ENCODE peak calls at places on chromosomes 11 and 22, in nine cellular contexts. One of them, this sample, is unnamed.

GRCh38 chr11:102957953-102958352 is 2.4 kb upstream of the MMP13 start:
- DNase-seq in stimulated activated CD8-positive, alpha-beta memory T cell treated with anti-CD3 and anti-CD28 coated beads, Interleukin-2, amount 100 ng/mL, for 1 hour: no peak
- DNase-seq in stimulated activated CD4-positive, alpha-beta T cell treated with anti-CD3 and anti-CD28 coated beads, Interleukin-1b, Interleukin-23, amount 100 ng/mL, for 1 hour: no peak
- DNase-seq in AG08395: no peak
- DNase-seq in fibroblast of lung: peak
- DNase-seq in activated CD8-positive, alpha-beta memory T cell treated with anti-CD3 and anti-CD28 coated beads for 4 hours: no peak
- DNase-seq in Right ventricle myocardium superior: no peak
- DNase-seq in AG08396: no peak
- DNase-seq in body of pancreas: no peak
- DNase-seq in this sample: no peak

GRCh38 chr11:118910309-118911112 is 15.2 kb downstream of the BCL9L start:
- DNase-seq in Right ventricle myocardium superior: peak
- DNase-seq in body of pancreas: peak
- DNase-seq in activated CD8-positive, alpha-beta memory T cell treated with anti-CD3 and anti-CD28 coated beads for 4 hours: no peak
- DNase-seq in AG08395: peak
- DNase-seq in stimulated activated CD4-positive, alpha-beta T cell treated with anti-CD3 and anti-CD28 coated beads, Interleukin-1b, Interleukin-23, amount 100 ng/mL, for 1 hour: no peak
- DNase-seq in stimulated activated CD8-positive, alpha-beta memory T cell treated with anti-CD3 and anti-CD28 coated beads, Interleukin-2, amount 100 ng/mL, for 1 hour: no peak
- DNase-seq in fibroblast of lung: peak
- DNase-seq in AG08396: peak
- DNase-seq in this sample: no peak

GRCh38 chr11:10076458-10077141 is 217.4 kb downstream of the SBF2 start:
- DNase-seq in body of pancreas: peak
- DNase-seq in AG08395: peak
- DNase-seq in Right ventricle myocardium superior: peak
- DNase-seq in stimulated activated CD8-positive, alpha-beta memory T cell treated with anti-CD3 and anti-CD28 coated beads, Interleukin-2, amount 100 ng/mL, for 1 hour: no peak
- DNase-seq in fibroblast of lung: peak
- DNase-seq in activated CD8-positive, alpha-beta memory T cell treated with anti-CD3 and anti-CD28 coated beads for 4 hours: no peak
- DNase-seq in AG08396: peak
- DNase-seq in stimulated activated CD4-positive, alpha-beta T cell treated with anti-CD3 and anti-CD28 coated beads, Interleukin-1b, Interleukin-23, amount 100 ng/mL, for 1 hour: peak
- DNase-seq in this sample: no peak

GRCh38 chr22:38228873-38229740 is 27.3 kb downstream of the MAFF start:
- DNase-seq in body of pancreas: peak
- DNase-seq in fibroblast of lung: peak
- DNase-seq in stimulated activated CD4-positive, alpha-beta T cell treated with anti-CD3 and anti-CD28 coated beads, Interleukin-1b, Interleukin-23, amount 100 ng/mL, for 1 hour: no peak
- DNase-seq in activated CD8-positive, alpha-beta memory T cell treated with anti-CD3 and anti-CD28 coated beads for 4 hours: no peak
- DNase-seq in AG08396: peak
- DNase-seq in AG08395: peak
- DNase-seq in stimulated activated CD8-positive, alpha-beta memory T cell treated with anti-CD3 and anti-CD28 coated beads, Interleukin-2, amount 100 ng/mL, for 1 hour: no peak
- DNase-seq in Right ventricle myocardium superior: peak
- DNase-seq in this sample: no peak

GRCh38 chr11:3197878-3198528 is 20.6 kb downstream of the MRGPRG start:
- DNase-seq in stimulated activated CD8-positive, alpha-beta memory T cell treated with anti-CD3 and anti-CD28 coated beads, Interleukin-2, amount 100 ng/mL, for 1 hour: no peak
- DNase-seq in body of pancreas: no peak
- DNase-seq in fibroblast of lung: no peak
- DNase-seq in activated CD8-positive, alpha-beta memory T cell treated with anti-CD3 and anti-CD28 coated beads for 4 hours: no peak
- DNase-seq in stimulated activated CD4-positive, alpha-beta T cell treated with anti-CD3 and anti-CD28 coated beads, Interleukin-1b, Interleukin-23, amount 100 ng/mL, for 1 hour: no peak
- DNase-seq in Right ventricle myocardium superior: peak
- DNase-seq in AG08395: no peak
- DNase-seq in AG08396: no peak
- DNase-seq in this sample: no peak

GRCh38 chr22:28345304-28345703 is 334.3 kb downstream of the TTC28 start:
- DNase-seq in stimulated activated CD4-positive, alpha-beta T cell treated with anti-CD3 and anti-CD28 coated beads, Interleukin-1b, Interleukin-23, amount 100 ng/mL, for 1 hour: no peak
- DNase-seq in AG08396: no peak
- DNase-seq in body of pancreas: no peak
- DNase-seq in fibroblast of lung: peak
- DNase-seq in activated CD8-positive, alpha-beta memory T cell treated with anti-CD3 and anti-CD28 coated beads for 4 hours: no peak
- DNase-seq in AG08395: peak
- DNase-seq in stimulated activated CD8-positive, alpha-beta memory T cell treated with anti-CD3 and anti-CD28 coated beads, Interleukin-2, amount 100 ng/mL, for 1 hour: no peak
- DNase-seq in Right ventricle myocardium superior: peak
- DNase-seq in this sample: no peak

GRCh38 chr11:107998761-107999160 is 9.9 kb upstream of the CUL5 start:
- DNase-seq in AG08395: no peak
- DNase-seq in activated CD8-positive, alpha-beta memory T cell treated with anti-CD3 and anti-CD28 coated beads for 4 hours: no peak
- DNase-seq in body of pancreas: no peak
- DNase-seq in stimulated activated CD8-positive, alpha-beta memory T cell treated with anti-CD3 and anti-CD28 coated beads, Interleukin-2, amount 100 ng/mL, for 1 hour: no peak
- DNase-seq in Right ventricle myocardium superior: no peak
- DNase-seq in stimulated activated CD4-positive, alpha-beta T cell treated with anti-CD3 and anti-CD28 coated beads, Interleukin-1b, Interleukin-23, amount 100 ng/mL, for 1 hour: no peak
- DNase-seq in AG08396: no peak
- DNase-seq in fibroblast of lung: no peak
- DNase-seq in this sample: no peak

GRCh38 chr11:27938011-27938410 is 169.9 kb downstream of the KIF18A start:
- DNase-seq in body of pancreas: no peak
- DNase-seq in stimulated activated CD4-positive, alpha-beta T cell treated with anti-CD3 and anti-CD28 coated beads, Interleukin-1b, Interleukin-23, amount 100 ng/mL, for 1 hour: no peak
- DNase-seq in Right ventricle myocardium superior: no peak
- DNase-seq in fibroblast of lung: no peak
- DNase-seq in stimulated activated CD8-positive, alpha-beta memory T cell treated with anti-CD3 and anti-CD28 coated beads, Interleukin-2, amount 100 ng/mL, for 1 hour: no peak
- DNase-seq in AG08396: no peak
- DNase-seq in AG08395: no peak
- DNase-seq in activated CD8-positive, alpha-beta memory T cell treated with anti-CD3 and anti-CD28 coated beads for 4 hours: no peak
- DNase-seq in this sample: no peak

GRCh38 chr11:92848578-92848977 is 120.9 kb upstream of the MTNR1B start:
- DNase-seq in AG08395: no peak
- DNase-seq in Right ventricle myocardium superior: no peak
- DNase-seq in body of pancreas: no peak
- DNase-seq in activated CD8-positive, alpha-beta memory T cell treated with anti-CD3 and anti-CD28 coated beads for 4 hours: no peak
- DNase-seq in stimulated activated CD8-positive, alpha-beta memory T cell treated with anti-CD3 and anti-CD28 coated beads, Interleukin-2, amount 100 ng/mL, for 1 hour: no peak
- DNase-seq in stimulated activated CD4-positive, alpha-beta T cell treated with anti-CD3 and anti-CD28 coated beads, Interleukin-1b, Interleukin-23, amount 100 ng/mL, for 1 hour: no peak
- DNase-seq in AG08396: no peak
- DNase-seq in fibroblast of lung: no peak
- DNase-seq in this sample: no peak

GRCh38 chr11:3920148-3920852 is 64.8 kb downstream of the STIM1 start:
- DNase-seq in AG08395: peak
- DNase-seq in fibroblast of lung: peak
- DNase-seq in body of pancreas: no peak
- DNase-seq in Right ventricle myocardium superior: no peak
- DNase-seq in stimulated activated CD4-positive, alpha-beta T cell treated with anti-CD3 and anti-CD28 coated beads, Interleukin-1b, Interleukin-23, amount 100 ng/mL, for 1 hour: peak
- DNase-seq in stimulated activated CD8-positive, alpha-beta memory T cell treated with anti-CD3 and anti-CD28 coated beads, Interleukin-2, amount 100 ng/mL, for 1 hour: peak
- DNase-seq in activated CD8-positive, alpha-beta memory T cell treated with anti-CD3 and anti-CD28 coated beads for 4 hours: peak
- DNase-seq in AG08396: no peak
- DNase-seq in this sample: peak

GRCh38 chr11:125797641-125798040 is 9.7 kb downstream of the PATE3 start:
- DNase-seq in activated CD8-positive, alpha-beta memory T cell treated with anti-CD3 and anti-CD28 coated beads for 4 hours: no peak
- DNase-seq in AG08396: no peak
- DNase-seq in stimulated activated CD4-positive, alpha-beta T cell treated with anti-CD3 and anti-CD28 coated beads, Interleukin-1b, Interleukin-23, amount 100 ng/mL, for 1 hour: no peak
- DNase-seq in fibroblast of lung: no peak
- DNase-seq in Right ventricle myocardium superior: no peak
- DNase-seq in AG08395: no peak
- DNase-seq in stimulated activated CD8-positive, alpha-beta memory T cell treated with anti-CD3 and anti-CD28 coated beads, Interleukin-2, amount 100 ng/mL, for 1 hour: no peak
- DNase-seq in body of pancreas: no peak
- DNase-seq in this sample: no peak

GRCh38 chr11:8033312-8033715 is 46.2 kb downstream of the EIF3F start:
- DNase-seq in stimulated activated CD8-positive, alpha-beta memory T cell treated with anti-CD3 and anti-CD28 coated beads, Interleukin-2, amount 100 ng/mL, for 1 hour: no peak
- DNase-seq in body of pancreas: peak
- DNase-seq in activated CD8-positive, alpha-beta memory T cell treated with anti-CD3 and anti-CD28 coated beads for 4 hours: no peak
- DNase-seq in fibroblast of lung: peak
- DNase-seq in AG08396: peak
- DNase-seq in AG08395: peak
- DNase-seq in stimulated activated CD4-positive, alpha-beta T cell treated with anti-CD3 and anti-CD28 coated beads, Interleukin-1b, Interleukin-23, amount 100 ng/mL, for 1 hour: peak
- DNase-seq in Right ventricle myocardium superior: peak
- DNase-seq in this sample: peak

GRCh38 chr22:40434745-40435144 is 64.4 kb downstream of the SGSM3 start:
- DNase-seq in stimulated activated CD8-positive, alpha-beta memory T cell treated with anti-CD3 and anti-CD28 coated beads, Interleukin-2, amount 100 ng/mL, for 1 hour: no peak
- DNase-seq in body of pancreas: no peak
- DNase-seq in AG08395: no peak
- DNase-seq in fibroblast of lung: no peak
- DNase-seq in stimulated activated CD4-positive, alpha-beta T cell treated with anti-CD3 and anti-CD28 coated beads, Interleukin-1b, Interleukin-23, amount 100 ng/mL, for 1 hour: no peak
- DNase-seq in AG08396: no peak
- DNase-seq in activated CD8-positive, alpha-beta memory T cell treated with anti-CD3 and anti-CD28 coated beads for 4 hours: no peak
- DNase-seq in Right ventricle myocardium superior: no peak
- DNase-seq in this sample: no peak

GRCh38 chr11:1223346-1224108 is 661 bp downstream of the MUC5B start:
- DNase-seq in stimulated activated CD4-positive, alpha-beta T cell treated with anti-CD3 and anti-CD28 coated beads, Interleukin-1b, Interleukin-23, amount 100 ng/mL, for 1 hour: no peak
- DNase-seq in AG08395: no peak
- DNase-seq in activated CD8-positive, alpha-beta memory T cell treated with anti-CD3 and anti-CD28 coated beads for 4 hours: no peak
- DNase-seq in Right ventricle myocardium superior: peak
- DNase-seq in AG08396: no peak
- DNase-seq in fibroblast of lung: no peak
- DNase-seq in body of pancreas: peak
- DNase-seq in stimulated activated CD8-positive, alpha-beta memory T cell treated with anti-CD3 and anti-CD28 coated beads, Interleukin-2, amount 100 ng/mL, for 1 hour: no peak
- DNase-seq in this sample: no peak

GRCh38 chr11:66934971-66935779 is 23.0 kb downstream of the PC start:
- DNase-seq in stimulated activated CD8-positive, alpha-beta memory T cell treated with anti-CD3 and anti-CD28 coated beads, Interleukin-2, amount 100 ng/mL, for 1 hour: no peak
- DNase-seq in stimulated activated CD4-positive, alpha-beta T cell treated with anti-CD3 and anti-CD28 coated beads, Interleukin-1b, Interleukin-23, amount 100 ng/mL, for 1 hour: no peak
- DNase-seq in activated CD8-positive, alpha-beta memory T cell treated with anti-CD3 and anti-CD28 coated beads for 4 hours: no peak
- DNase-seq in body of pancreas: no peak
- DNase-seq in AG08396: no peak
- DNase-seq in Right ventricle myocardium superior: no peak
- DNase-seq in AG08395: peak
- DNase-seq in fibroblast of lung: peak
- DNase-seq in this sample: no peak

GRCh38 chr11:36292311-36292722 is 3.1 kb upstream of the COMMD9 start:
- DNase-seq in body of pancreas: no peak
- DNase-seq in AG08395: peak
- DNase-seq in Right ventricle myocardium superior: no peak
- DNase-seq in stimulated activated CD4-positive, alpha-beta T cell treated with anti-CD3 and anti-CD28 coated beads, Interleukin-1b, Interleukin-23, amount 100 ng/mL, for 1 hour: no peak
- DNase-seq in stimulated activated CD8-positive, alpha-beta memory T cell treated with anti-CD3 and anti-CD28 coated beads, Interleukin-2, amount 100 ng/mL, for 1 hour: no peak
- DNase-seq in fibroblast of lung: peak
- DNase-seq in activated CD8-positive, alpha-beta memory T cell treated with anti-CD3 and anti-CD28 coated beads for 4 hours: no peak
- DNase-seq in AG08396: peak
- DNase-seq in this sample: no peak

GRCh38 chr11:66555416-66555815 is 8.7 kb downstream of the ACTN3 start:
- DNase-seq in AG08395: no peak
- DNase-seq in fibroblast of lung: no peak
- DNase-seq in body of pancreas: no peak
- DNase-seq in activated CD8-positive, alpha-beta memory T cell treated with anti-CD3 and anti-CD28 coated beads for 4 hours: no peak
- DNase-seq in AG08396: no peak
- DNase-seq in stimulated activated CD4-positive, alpha-beta T cell treated with anti-CD3 and anti-CD28 coated beads, Interleukin-1b, Interleukin-23, amount 100 ng/mL, for 1 hour: no peak
- DNase-seq in Right ventricle myocardium superior: no peak
- DNase-seq in stimulated activated CD8-positive, alpha-beta memory T cell treated with anti-CD3 and anti-CD28 coated beads, Interleukin-2, amount 100 ng/mL, for 1 hour: no peak
- DNase-seq in this sample: no peak

This sample was measured in central memory CD8-positive, alpha-beta T cell.